ENCODE peak calls at places on chromosome 1, in seven cellular contexts. A is heart right ventricle; C is left ventricle myocardium inferior; F is cardiac muscle cell; W is adrenal gland; S is CD4-positive, alpha-beta T cell; B is Panc1. L is an unnamed sample.

GRCh38 chr1:60984066-60984799 is 98.1 kb upstream of the NFIA start:
- DNase-seq in F (peak), W (peak), C (peak), A (peak), S (no peak), B (no peak), L (no peak)

GRCh38 chr1:171590022-171590421 is 32.0 kb upstream of the MYOCOS start:
- DNase-seq in B (no peak), F (peak), S (no peak), W (no peak), A (no peak), C (no peak), L (no peak)

GRCh38 chr1:225808136-225808535 is 1.8 kb upstream of the EPHX1 start:
- DNase-seq in S (no peak), W (no peak), F (no peak), C (no peak), A (no peak), B (no peak), L (no peak)

GRCh38 chr1:167661527-167662436 is 31.8 kb downstream of the RCSD1 start:
- DNase-seq in F (peak), S (no peak), A (no peak), B (no peak), C (no peak), W (no peak), L (no peak)

GRCh38 chr1:49319426-49319963 is 542.8 kb upstream of the BEND5 start:
- DNase-seq in A (no peak), C (no peak), B (no peak), F (no peak), W (no peak), S (no peak), L (no peak)

GRCh38 chr1:37887986-37888700 is 28.8 kb upstream of the MTF1 start:
- DNase-seq in C (no peak), A (no peak), F (no peak), W (no peak), B (no peak), S (no peak), L (no peak)

GRCh38 chr1:40078512-40079333 is 18.3 kb downstream of the PPT1 start:
- DNase-seq in W (peak), B (no peak), C (no peak), A (peak), S (peak), F (peak), L (no peak)

GRCh38 chr1:93638981-93639380 is 42.7 kb downstream of the BCAR3 start:
- DNase-seq in C (no peak), W (no peak), B (no peak), A (no peak), S (no peak), F (no peak), L (no peak)

GRCh38 chr1:170908942-170909341 is 26.4 kb upstream of the MROH9 start:
- DNase-seq in W (no peak), C (no peak), S (no peak), F (no peak), B (no peak), A (no peak), L (no peak)

GRCh38 chr1:22717038-22717758 is 6.6 kb downstream of the EPHB2 start:
- DNase-seq in F (no peak), B (no peak), S (no peak), W (no peak), A (no peak), C (no peak), L (peak)

GRCh38 chr1:68384321-68384813 is 65.4 kb downstream of the RPE65 start:
- DNase-seq in C (no peak), W (peak), B (peak), F (peak), S (no peak), A (peak), L (no peak)

GRCh38 chr1:179047637-179048002 is 21.9 kb downstream of the FAM20B start:
- DNase-seq in W (no peak), S (no peak), F (no peak), A (no peak), C (no peak), B (no peak), L (no peak)

GRCh38 chr1:74767490-74767889 is 34.5 kb downstream of the TYW3 start:
- DNase-seq in A (no peak), F (peak), S (no peak), C (no peak), W (no peak), B (peak), L (no peak)

GRCh38 chr1:26690576-26691031 is 5.2 kb upstream of the ARID1A start:
- DNase-seq in W (no peak), F (no peak), B (no peak), S (no peak), A (no peak), C (no peak), L (no peak)

DNA sequence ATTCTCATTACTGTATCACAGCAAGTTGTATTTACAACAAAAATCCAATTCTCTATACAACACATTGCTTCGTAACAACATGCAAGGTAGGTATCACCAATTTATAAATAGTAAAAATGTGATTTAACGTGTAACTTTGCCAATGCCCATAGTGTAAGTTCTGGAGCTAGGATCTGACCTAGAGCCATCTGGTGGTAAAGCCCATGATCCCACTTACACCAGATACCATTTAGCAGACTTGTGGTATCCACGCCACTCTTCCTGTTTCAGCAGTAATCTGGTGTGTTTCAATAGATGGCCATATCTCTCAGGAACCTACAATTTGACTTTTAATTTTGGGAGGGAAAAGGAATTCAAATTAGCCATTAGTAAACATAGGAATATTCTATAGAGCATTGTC is 10.2 kb downstream of the SETSIP start:
- DNase-seq in W (no peak), B (no peak), C (no peak), F (no peak), A (no peak), S (no peak), L (no peak)
- TF ChIP-seq CTCF in W (no peak), B (peak), C (no peak), F (no peak), A (no peak), S (no peak), L (no peak)

GRCh38 chr1:228058172-228058980 is 24.1 kb upstream of the ARF1 start:
- DNase-seq in F (no peak), S (no peak), W (no peak), A (no peak), B (no peak), C (no peak), L (peak)

GRCh38 chr1:228060458-228061190 is 21.9 kb upstream of the ARF1 start:
- DNase-seq in B (no peak), A (no peak), C (no peak), W (no peak), F (peak), S (no peak), L (peak)

GRCh38 chr1:228061411-228062084 is 21.0 kb upstream of the ARF1 start:
- DNase-seq in S (no peak), B (no peak), A (no peak), W (no peak), F (no peak), C (no peak), L (peak)

GRCh38 chr1:228058981-228059535 is 23.4 kb upstream of the ARF1 start:
- DNase-seq in W (no peak), F (no peak), S (peak), B (no peak), C (no peak), A (no peak), L (no peak)

GRCh38 chr1:228059536-228060457 is 22.7 kb upstream of the ARF1 start:
- DNase-seq in C (no peak), S (peak), F (peak), W (no peak), B (no peak), A (no peak), L (peak)
- H3K27ac ChIP-seq in C (no peak), S (no peak), F (no peak), W (no peak), B (no peak), A (no peak), L (peak)

GRCh38 chr1:204445860-204446412 is 34.3 kb upstream of the PPP1R15B start:
- DNase-seq in A (no peak), W (no peak), B (no peak), S (peak), F (peak), C (no peak), L (peak)
- TF ChIP-seq CTCF in A (no peak), W (no peak), B (peak), S (no peak), F (peak), C (no peak), L (no peak)

GRCh38 chr1:203873094-203873493 is 11.7 kb downstream of the SNRPE start:
- DNase-seq in F (no peak), S (no peak), A (no peak), B (no peak), C (no peak), W (no peak), L (no peak)

GRCh38 chr1:203871114-203871875 is 9.9 kb downstream of the SNRPE start:
- DNase-seq in W (peak), F (peak), C (no peak), S (no peak), B (no peak), A (peak), L (no peak)

GRCh38 chr1:203870256-203870655 is 8.9 kb downstream of the SNRPE start:
- DNase-seq in B (no peak), A (no peak), W (no peak), F (peak), S (no peak), C (no peak), L (no peak)

DNA sequence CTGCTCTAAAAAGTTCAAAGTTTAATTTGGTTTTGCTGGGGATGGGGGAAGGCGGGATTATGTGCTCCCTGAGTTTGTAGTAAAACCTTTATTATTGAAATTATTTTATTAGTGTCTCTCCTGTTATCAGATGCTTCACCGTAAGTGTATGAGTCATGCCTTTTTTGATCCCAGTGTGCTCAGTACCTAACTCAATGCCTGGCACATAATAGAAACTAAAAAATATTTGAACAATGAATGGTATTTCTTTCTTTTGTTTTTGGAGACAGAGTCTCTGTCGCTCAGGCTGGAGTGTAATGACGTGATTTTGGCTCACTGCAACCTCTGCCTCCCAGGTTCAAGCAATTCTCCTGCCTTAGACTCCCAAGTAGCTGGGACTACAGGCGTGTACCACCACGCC is 6.4 kb downstream of the SNRPE start:
- DNase-seq in W (no peak), S (no peak), B (no peak), C (no peak), F (peak), A (no peak), L (no peak)
- H3K27ac ChIP-seq in W (no peak), S (no peak), B (no peak), C (no peak), F (no peak), A (no peak), L (no peak)

DNA sequence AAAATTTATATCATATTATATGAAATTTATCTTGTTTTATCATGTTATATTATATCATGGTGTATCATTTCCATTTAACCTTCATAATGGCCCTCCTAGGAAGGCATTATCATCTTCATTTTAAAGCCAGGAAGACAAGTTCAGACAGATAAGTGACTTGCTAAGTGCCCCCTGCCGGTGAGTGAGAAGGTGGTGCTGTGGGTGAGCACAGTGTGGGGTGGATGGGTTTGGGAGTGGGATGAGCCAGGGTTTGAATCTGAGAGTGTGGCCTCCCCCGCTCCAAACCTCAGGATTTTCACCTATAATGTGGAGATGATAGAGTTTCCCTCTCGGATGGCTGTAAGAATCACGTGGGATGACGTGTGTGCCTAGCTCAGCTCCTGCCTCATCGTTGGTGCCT is 108.7 kb upstream of the IGSF21 start:
- DNase-seq in W (no peak), F (peak), B (no peak), C (no peak), S (no peak), A (no peak), L (peak)
- TF ChIP-seq CTCF in W (no peak), F (peak), B (peak), C (peak), S (no peak), A (peak), L (no peak)

GRCh38 chr1:207034208-207034607 is 1.7 kb upstream of the C1orf116 start:
- DNase-seq in S (no peak), F (no peak), A (no peak), C (no peak), W (no peak), B (no peak), L (no peak)
- H3K27ac ChIP-seq in S (no peak), F (no peak), A (no peak), C (no peak), W (no peak), B (no peak), L (no peak)

L was measured in upper lobe of right lung.